ENCODE peak calls at places on chromosomes 1 and 21, in six cellular contexts. C is iPS-NIHi11; T is GM10248; V is stimulated activated CD8-positive, alpha-beta memory T cell treated with anti-CD3 and anti-CD28 coated beads, Interleukin-4, amount 100 ng/mL, for 1 hour; F is activated CD4-positive, alpha-beta T cell treated with anti-CD3 and anti-CD28 coated beads, Interleukin-2, amount 50 U/mL, for 48 hours; R is activated effector memory CD4-positive, alpha-beta T cell treated with Interleukin-2 at 50 U/mL for 16 hours. A is an unnamed sample.

GRCh38 chr1:95304803-95305202 is 70.8 kb downstream of the RWDD3 start:
- DNase-seq in C (no peak), V (no peak), T (no peak), F (no peak), R (no peak), A (no peak)

GRCh38 chr1:35097224-35097623 is 18.0 kb downstream of the ZMYM1 start:
- DNase-seq in F (no peak), T (no peak), C (no peak), R (no peak), V (no peak), A (no peak)

GRCh38 chr1:96234299-96234698 is 487.3 kb upstream of the PTBP2 start:
- DNase-seq in C (no peak), F (no peak), R (no peak), T (no peak), V (no peak), A (no peak)

GRCh38 chr1:10909697-10910489 is 102.6 kb upstream of the TARDBP start:
- DNase-seq in C (peak; percentile 93), V (peak; percentile 62), R (peak; percentile 58), T (peak; percentile 81), F (peak; percentile 82), A (peak; percentile 67)

GRCh38 chr1:227124461-227124860 is 184.4 kb downstream of the COQ8A start:
- DNase-seq in R (no peak), C (peak; percentile 12), V (no peak), T (no peak), F (no peak), A (no peak)

GRCh38 chr1:232533328-232533727 is 96.6 kb downstream of the SIPA1L2 start:
- DNase-seq in F (no peak), C (no peak), V (no peak), T (no peak), R (no peak), A (no peak)

GRCh38 chr1:52153898-52154297 is 12.0 kb downstream of the ZFYVE9 start:
- DNase-seq in R (no peak), F (no peak), V (no peak), T (no peak), C (no peak), A (no peak)

GRCh38 chr1:151501474-151501873 is 9.7 kb upstream of the CGN start:
- DNase-seq in C (peak; percentile 38), R (no peak), T (no peak), V (no peak), F (no peak), A (no peak)

GRCh38 chr1:71324671-71325297 is 243.9 kb upstream of the ZRANB2 start:
- DNase-seq in V (no peak), T (no peak), R (no peak), F (no peak), C (no peak), A (no peak)

GRCh38 chr21:39040494-39041110 is 142.6 kb downstream of the PSMG1 start:
- DNase-seq in F (no peak), R (no peak), V (no peak), C (no peak), T (no peak), A (no peak)

GRCh38 chr1:55725378-55725777 is 510.2 kb upstream of the USP24 start:
- DNase-seq in C (no peak), F (no peak), T (no peak), R (no peak), V (no peak), A (no peak)

GRCh38 chr21:39891111-39891510 is 23.9 kb downstream of the PCP4 start:
- DNase-seq in C (no peak), T (no peak), R (no peak), F (no peak), V (no peak), A (no peak)